ENCODE peak calls at places on chromosomes 12 and 14, in four cellular contexts. One of them, this sample, is unnamed.

GRCh38 chr14:77005559-77005958 is 22.9 kb downstream of the IRF2BPL start:
- DNase-seq in HL-60: no peak
- DNase-seq in prostate gland: no peak
- DNase-seq in HepG2: no peak
- DNase-seq in this sample: no peak

GRCh38 chr14:63431466-63431865 is 111.7 kb downstream of the PPP2R5E start:
- DNase-seq in HL-60: no peak
- DNase-seq in prostate gland: no peak
- DNase-seq in HepG2: no peak
- DNase-seq in this sample: no peak

GRCh38 chr14:64971890-64972785 is at the start of gene RAB15:
- DNase-seq in HL-60: no peak
- DNase-seq in prostate gland: no peak
- DNase-seq in HepG2: no peak
- DNase-seq in this sample: no peak

GRCh38 chr12:132747896-132748295 is 13.7 kb downstream of the ANKLE2 start:
- DNase-seq in HL-60: no peak
- DNase-seq in prostate gland: no peak
- DNase-seq in HepG2: no peak
- DNase-seq in this sample: no peak

GRCh38 chr14:85532981-85533820 is 3.3 kb downstream of the FLRT2 start:
- DNase-seq in HL-60: no peak
- DNase-seq in prostate gland: peak; percentile 25
- DNase-seq in HepG2: no peak
- DNase-seq in this sample: no peak

GRCh38 chr14:76516884-76517283 is 140.9 kb downstream of the ESRRB start:
- DNase-seq in HL-60: no peak
- DNase-seq in prostate gland: peak; percentile 50
- DNase-seq in HepG2: no peak
- DNase-seq in this sample: peak; percentile 66

GRCh38 chr12:24759155-24759554 is 189.7 kb downstream of the BCAT1 start:
- DNase-seq in HL-60: no peak
- DNase-seq in prostate gland: no peak
- DNase-seq in HepG2: peak; percentile 25
- DNase-seq in this sample: no peak

GRCh38 chr12:85466906-85467305 is 186.9 kb downstream of the ALX1 start:
- DNase-seq in HL-60: no peak
- DNase-seq in prostate gland: no peak
- DNase-seq in HepG2: no peak
- DNase-seq in this sample: no peak

GRCh38 chr12:67091204-67091603 is 178.0 kb upstream of the CAND1 start:
- DNase-seq in HL-60: no peak
- DNase-seq in prostate gland: peak; percentile 13
- DNase-seq in HepG2: no peak
- DNase-seq in this sample: no peak

GRCh38 chr14:68713782-68714181 is 79.1 kb downstream of the ZFP36L1 start:
- DNase-seq in HL-60: no peak
- DNase-seq in prostate gland: no peak
- DNase-seq in HepG2: no peak
- DNase-seq in this sample: no peak

GRCh38 chr12:51323317-51323960 is 535 bp downstream of the BIN2 start:
- DNase-seq in HL-60: peak; percentile 56
- DNase-seq in prostate gland: no peak
- DNase-seq in HepG2: no peak
- DNase-seq in this sample: no peak

GRCh38 chr12:48110691-48111315 is 4.9 kb upstream of the SENP1 start:
- DNase-seq in HL-60: no peak
- DNase-seq in prostate gland: no peak
- DNase-seq in HepG2: no peak
- DNase-seq in this sample: no peak

GRCh38 chr14:74852922-74853530 is 22.9 kb downstream of the PROX2 start:
- DNase-seq in HL-60: no peak
- DNase-seq in prostate gland: no peak
- DNase-seq in HepG2: no peak
- DNase-seq in this sample: peak; percentile 50

DNA sequence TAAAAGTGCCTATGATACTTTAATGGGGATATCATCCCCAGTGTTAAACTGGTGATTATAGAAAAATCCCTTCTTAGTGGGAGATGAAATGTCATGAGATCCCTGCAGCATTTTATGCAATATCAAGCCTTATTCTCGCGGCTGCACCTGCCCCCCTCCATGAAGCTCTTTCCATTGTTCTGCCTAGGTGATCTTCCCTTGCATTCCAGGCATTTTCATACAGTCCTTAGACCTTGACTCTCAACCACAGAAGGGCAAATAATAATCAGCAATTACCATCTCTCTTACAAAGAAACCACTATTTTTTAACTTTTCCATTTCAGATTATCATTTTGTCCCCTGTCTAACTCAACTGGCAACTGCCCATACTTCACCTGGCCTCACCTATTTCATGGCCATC is 352.3 kb downstream of the NELL2 start:
- DNase-seq in HL-60: no peak
- DNase-seq in prostate gland: no peak
- DNase-seq in HepG2: peak; percentile 5
- DNase-seq in this sample: no peak
- H3K27ac ChIP-seq in HL-60: no peak overlapping the region
- H3K27ac ChIP-seq in prostate gland: no peak overlapping the region
- H3K27ac ChIP-seq in HepG2: no peak overlapping the region
- H3K27ac ChIP-seq in this sample: no peak overlapping the region

GRCh38 chr12:13210022-13210539 is 13.6 kb downstream of the EMP1 start:
- DNase-seq in HL-60: no peak
- DNase-seq in prostate gland: no peak
- DNase-seq in HepG2: no peak
- DNase-seq in this sample: no peak

GRCh38 chr12:13210543-13211190 is 14.1 kb downstream of the EMP1 start:
- DNase-seq in HL-60: no peak
- DNase-seq in prostate gland: no peak
- DNase-seq in HepG2: no peak
- DNase-seq in this sample: no peak

GRCh38 chr12:13208533-13209278 is 12.2 kb downstream of the EMP1 start:
- DNase-seq in HL-60: peak; percentile 35
- DNase-seq in prostate gland: no peak
- DNase-seq in HepG2: no peak
- DNase-seq in this sample: no peak

GRCh38 chr12:13211191-13211858 is 14.8 kb downstream of the EMP1 start:
- DNase-seq in HL-60: no peak
- DNase-seq in prostate gland: no peak
- DNase-seq in HepG2: no peak
- DNase-seq in this sample: no peak

GRCh38 chr12:13209279-13210021 is 12.9 kb downstream of the EMP1 start:
- DNase-seq in HL-60: no peak
- DNase-seq in prostate gland: no peak
- DNase-seq in HepG2: no peak
- DNase-seq in this sample: no peak
- TF ChIP-seq POLR2AphosphoS5 in HL-60: no peak
- TF ChIP-seq POLR2AphosphoS5 in prostate gland: no peak
- TF ChIP-seq POLR2AphosphoS5 in HepG2: no peak
- TF ChIP-seq POLR2AphosphoS5 in this sample: no peak

GRCh38 chr12:4228122-4228580 is 45.4 kb upstream of the CCND2 start:
- DNase-seq in HL-60: no peak
- DNase-seq in prostate gland: no peak
- DNase-seq in HepG2: no peak
- DNase-seq in this sample: no peak

GRCh38 chr12:4227046-4227445 is 46.5 kb upstream of the CCND2 start:
- DNase-seq in HL-60: no peak
- DNase-seq in prostate gland: no peak
- DNase-seq in HepG2: no peak
- DNase-seq in this sample: no peak

GRCh38 chr12:4225571-4225970 is 48.0 kb upstream of the CCND2 start:
- DNase-seq in HL-60: no peak
- DNase-seq in prostate gland: no peak
- DNase-seq in HepG2: no peak
- DNase-seq in this sample: no peak

DNA sequence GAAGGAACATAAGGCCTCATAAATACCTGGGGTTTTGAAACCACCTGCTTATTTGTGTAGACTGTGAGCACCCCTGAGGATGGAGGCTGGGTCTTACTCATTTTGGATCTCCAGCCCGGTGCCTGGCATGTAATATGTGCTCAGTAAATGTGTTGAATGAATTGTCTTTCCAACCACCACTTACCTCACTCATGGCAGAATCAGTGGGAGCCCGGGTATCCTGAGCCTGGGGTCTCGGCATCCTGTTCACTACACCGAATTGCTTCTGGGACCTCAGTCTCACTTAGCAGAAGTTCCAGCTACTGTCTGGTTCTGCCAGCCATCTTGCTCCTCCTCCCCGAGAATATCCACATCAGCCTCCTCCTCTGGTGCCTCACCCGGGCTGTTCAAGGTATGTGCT is 43.0 kb upstream of the CCND2 start:
- DNase-seq in HL-60: no peak
- DNase-seq in prostate gland: no peak
- DNase-seq in HepG2: no peak
- DNase-seq in this sample: no peak
- H3K27ac ChIP-seq in HL-60: no peak overlapping the region
- H3K27ac ChIP-seq in prostate gland: no peak overlapping the region
- H3K27ac ChIP-seq in HepG2: no peak overlapping the region
- H3K27ac ChIP-seq in this sample: no peak overlapping the region

DNA sequence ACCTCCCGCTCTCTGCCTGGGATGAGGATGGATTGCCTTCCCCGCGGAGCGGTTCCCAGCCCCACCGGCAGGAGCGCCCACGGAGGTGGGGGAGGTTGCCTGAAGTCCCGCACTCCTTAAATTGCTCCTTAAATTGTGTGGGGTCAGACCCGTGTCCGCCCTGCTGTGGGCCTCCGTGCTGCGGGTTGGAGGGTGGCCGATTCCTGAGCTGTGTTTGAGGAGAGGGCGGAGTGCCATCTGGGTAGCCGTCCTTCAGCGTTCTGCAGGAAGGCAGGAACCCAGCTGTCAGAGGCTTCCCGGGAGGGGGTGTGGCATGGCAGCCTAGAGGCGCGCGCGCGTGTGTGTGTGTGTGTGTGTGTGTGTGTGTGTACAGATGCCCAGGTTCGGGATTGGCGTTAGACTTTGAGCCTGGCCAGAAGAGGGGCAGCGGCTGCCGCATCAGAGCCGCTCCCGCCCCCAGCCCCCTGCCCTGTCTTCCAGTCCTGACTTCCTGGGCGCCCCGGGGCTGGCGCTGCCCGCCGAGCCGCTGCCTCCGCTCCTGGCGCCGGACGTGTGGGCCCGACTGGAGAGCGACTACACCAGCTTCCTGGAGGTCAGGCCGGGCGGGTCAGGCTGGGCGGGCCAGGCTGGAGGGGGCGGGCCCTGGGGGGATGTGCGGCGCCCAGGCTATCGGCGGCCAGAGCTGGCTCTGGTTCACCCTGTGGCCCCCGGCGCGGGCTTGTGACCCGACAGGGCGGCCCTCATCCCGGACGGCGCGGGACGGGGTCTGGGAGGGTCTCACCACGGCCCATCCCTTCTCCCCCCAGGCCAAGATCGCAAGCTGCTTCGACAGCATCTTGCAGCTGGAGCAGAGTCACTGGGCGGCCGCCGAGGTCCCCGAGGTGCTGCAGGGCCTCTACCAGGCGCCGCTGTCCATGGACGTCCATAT is 9.2 kb downstream of the EXOC3L4 start:
- DNase-seq in HL-60: peak; percentile 47
- DNase-seq in prostate gland: peak; percentile 61
- DNase-seq in HepG2: peak; percentile 87
- DNase-seq in this sample: no peak
- TF ChIP-seq POLR2AphosphoS5 in HL-60: no peak
- TF ChIP-seq POLR2AphosphoS5 in prostate gland: peak; percentile 22
- TF ChIP-seq POLR2AphosphoS5 in HepG2: peak; percentile 61
- TF ChIP-seq POLR2AphosphoS5 in this sample: no peak

DNA sequence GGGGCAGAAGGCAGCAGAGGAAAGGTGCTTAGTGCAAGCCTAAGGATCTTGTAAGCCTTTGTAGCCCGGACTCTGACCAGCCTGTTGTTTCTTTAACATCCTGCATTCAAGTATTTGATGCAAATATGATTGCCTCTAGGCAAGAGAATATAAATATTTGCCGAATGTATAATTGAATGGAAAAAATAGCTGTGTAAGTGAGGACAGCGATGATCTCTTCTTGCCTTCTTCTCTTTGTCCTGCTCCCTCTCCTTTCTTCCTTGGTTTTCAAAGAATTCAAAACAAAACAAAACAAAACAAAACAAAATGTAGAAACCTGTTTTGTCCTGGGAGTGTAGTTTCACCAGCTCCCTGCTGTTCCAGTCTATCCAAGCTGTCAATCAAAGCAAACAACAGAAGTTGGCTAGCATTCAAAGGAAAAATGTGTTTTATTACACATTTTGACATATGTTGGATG is 74.9 kb upstream of the CPM start:
- DNase-seq in HL-60: no peak
- DNase-seq in prostate gland: no peak
- DNase-seq in HepG2: no peak
- DNase-seq in this sample: no peak
- H3K27ac ChIP-seq in HL-60: peak overlapping the region; percentile 42
- H3K27ac ChIP-seq in prostate gland: no peak overlapping the region
- H3K27ac ChIP-seq in HepG2: no peak overlapping the region
- H3K27ac ChIP-seq in this sample: no peak overlapping the region

GRCh38 chr12:108320503-108321293 is 18.4 kb downstream of the CMKLR1 start:
- DNase-seq in HL-60: no peak
- DNase-seq in prostate gland: no peak
- DNase-seq in HepG2: no peak
- DNase-seq in this sample: no peak
- TF ChIP-seq POLR2AphosphoS5 in HL-60: no peak
- TF ChIP-seq POLR2AphosphoS5 in prostate gland: no peak
- TF ChIP-seq POLR2AphosphoS5 in HepG2: no peak
- TF ChIP-seq POLR2AphosphoS5 in this sample: no peak

GRCh38 chr12:31514912-31515311 is 76.0 kb downstream of the DENND5B start:
- DNase-seq in HL-60: no peak
- DNase-seq in prostate gland: no peak
- DNase-seq in HepG2: no peak
- DNase-seq in this sample: no peak

GRCh38 chr12:31518680-31519227 is 72.2 kb downstream of the DENND5B start:
- DNase-seq in HL-60: no peak
- DNase-seq in prostate gland: no peak
- DNase-seq in HepG2: peak; percentile 10
- DNase-seq in this sample: no peak

GRCh38 chr12:31516702-31517101 is 74.2 kb downstream of the DENND5B start:
- DNase-seq in HL-60: no peak
- DNase-seq in prostate gland: no peak
- DNase-seq in HepG2: no peak
- DNase-seq in this sample: no peak

GRCh38 chr12:31519525-31519924 is 71.4 kb downstream of the DENND5B start:
- DNase-seq in HL-60: no peak
- DNase-seq in prostate gland: no peak
- DNase-seq in HepG2: no peak
- DNase-seq in this sample: no peak

GRCh38 chr12:31517994-31518393 is 72.9 kb downstream of the DENND5B start:
- DNase-seq in HL-60: no peak
- DNase-seq in prostate gland: no peak
- DNase-seq in HepG2: no peak
- DNase-seq in this sample: no peak
- H3K27ac ChIP-seq in HL-60: no peak overlapping the region
- H3K27ac ChIP-seq in prostate gland: no peak overlapping the region
- H3K27ac ChIP-seq in HepG2: no peak overlapping the region
- H3K27ac ChIP-seq in this sample: no peak overlapping the region

DNA sequence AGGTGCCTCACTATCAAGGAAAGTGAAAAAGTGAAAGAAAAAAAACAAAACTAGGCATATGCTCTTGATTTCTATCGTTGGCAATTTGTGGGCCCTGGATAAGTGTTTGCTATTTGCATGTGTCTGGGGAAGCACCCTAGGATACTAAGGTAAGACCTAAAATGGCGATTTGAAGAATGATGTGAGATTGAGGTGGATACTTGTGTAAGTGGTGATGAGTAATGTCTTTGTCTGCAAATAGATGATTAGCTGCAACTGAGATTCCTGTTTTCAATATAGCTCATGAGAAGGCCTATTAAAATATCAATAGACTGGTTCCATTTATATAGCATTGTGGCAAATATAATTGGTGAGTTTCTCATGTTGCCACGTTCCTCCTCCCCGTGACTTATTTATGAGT is 261.7 kb downstream of the NEDD1 start:
- DNase-seq in HL-60: no peak
- DNase-seq in prostate gland: no peak
- DNase-seq in HepG2: no peak
- DNase-seq in this sample: no peak
- TF ChIP-seq POLR2AphosphoS5 in HL-60: no peak
- TF ChIP-seq POLR2AphosphoS5 in prostate gland: no peak
- TF ChIP-seq POLR2AphosphoS5 in HepG2: no peak
- TF ChIP-seq POLR2AphosphoS5 in this sample: peak; percentile 26

This sample was measured in SK-N-MC.